ENCODE peak calls at places on chromosomes 13 and 19, in nine cellular contexts. K is activated CD4-positive, alpha-beta T cell treated with anti-CD3 and anti-CD28 coated beads for 48 hours; Z is CD4-positive, CD25-positive, alpha-beta regulatory T cell; N is aorta; X is activated CD8-positive, alpha-beta T cell treated with anti-CD3 and anti-CD28 coated beads, Interleukin-2, amount 10 ng/mL, durations not matched to agents 7 days and 5 days; I is thoracic aorta; P is effector memory CD4-positive, alpha-beta T cell; V is GM19239; G is WTC11. T is an unnamed sample.

GRCh38 chr19:46052896-46053295 is 12.1 kb upstream of the IGFL4 start:
- DNase-seq in X (no peak), N (no peak), I (no peak), P (no peak), Z (no peak), K (no peak), V (no peak), G (no peak), T (no peak)

GRCh38 chr13:100154835-100155463 is 66.1 kb downstream of the PCCA start:
- DNase-seq in N (no peak), V (no peak), G (no peak), X (no peak), P (no peak), Z (no peak), K (no peak), I (no peak), T (no peak)

GRCh38 chr13:28040977-28041376 is 52.5 kb upstream of the URAD start:
- DNase-seq in I (no peak), X (no peak), N (no peak), Z (no peak), G (no peak), K (no peak), P (no peak), V (no peak), T (no peak)

GRCh38 chr19:17766543-17767131 is 15.4 kb downstream of the FCHO1 start:
- DNase-seq in X (peak), P (no peak), I (no peak), K (peak), Z (no peak), G (peak), V (no peak), N (peak), T (peak)

GRCh38 chr13:27334774-27335490 is 64.3 kb downstream of the RASL11A start:
- DNase-seq in I (no peak), K (no peak), N (no peak), G (no peak), P (no peak), Z (no peak), X (no peak), V (no peak), T (no peak)

GRCh38 chr13:99045396-99045795 is 67.5 kb upstream of the DOCK9 start:
- DNase-seq in P (no peak), I (no peak), V (no peak), G (no peak), X (no peak), N (no peak), Z (no peak), K (no peak), T (no peak)

GRCh38 chr19:29544656-29545360 is 19.0 kb downstream of the VSTM2B start:
- DNase-seq in Z (no peak), I (no peak), V (no peak), G (no peak), N (no peak), P (no peak), X (no peak), K (no peak), T (no peak)

GRCh38 chr13:106919093-106919492 is 351.2 kb upstream of the ARGLU1 start:
- DNase-seq in X (no peak), N (no peak), K (no peak), V (no peak), I (no peak), P (no peak), Z (no peak), G (no peak), T (no peak)

GRCh38 chr13:92767468-92767867 is 459.1 kb upstream of the GPC6 start:
- DNase-seq in V (no peak), Z (no peak), X (no peak), P (no peak), K (no peak), N (no peak), G (no peak), I (no peak), T (no peak)

GRCh38 chr13:49935171-49936084 is 712 bp downstream of the SPRYD7 start:
- DNase-seq in K (peak), V (peak), G (peak), N (no peak), X (peak), Z (peak), I (no peak), P (peak), T (no peak)

GRCh38 chr13:44243198-44243852 is 130.3 kb upstream of the SERP2 start:
- DNase-seq in K (peak), X (no peak), V (no peak), Z (no peak), N (no peak), I (no peak), P (no peak), G (peak), T (peak)

GRCh38 chr19:19997656-19998268 is 41.5 kb downstream of the ZNF682 start:
- DNase-seq in I (no peak), V (no peak), G (peak), N (no peak), P (peak), K (peak), Z (no peak), X (peak), T (peak)

GRCh38 chr19:1690570-1691307 is 38.3 kb upstream of the TCF3 start:
- DNase-seq in V (no peak), N (no peak), Z (peak), X (peak), G (peak), K (peak), I (no peak), P (peak), T (peak)

GRCh38 chr13:109874921-109875454 is 88.6 kb upstream of the IRS2 start:
- DNase-seq in N (no peak), Z (no peak), K (no peak), P (no peak), X (no peak), G (no peak), I (no peak), V (no peak), T (no peak)

GRCh38 chr13:105019073-105019472 is 1516.4 kb downstream of the EFNB2 start:
- DNase-seq in N (no peak), V (no peak), K (no peak), P (no peak), G (no peak), I (no peak), Z (no peak), X (no peak), T (no peak)

GRCh38 chr13:50829896-50830295 is 13.6 kb downstream of the DLEU7 start:
- DNase-seq in K (no peak), P (no peak), V (no peak), I (no peak), X (no peak), N (no peak), Z (no peak), G (no peak), T (no peak)

GRCh38 chr19:18496167-18496979 is 25.5 kb downstream of the ELL start:
- DNase-seq in I (no peak), P (peak), G (no peak), Z (peak), V (peak), N (no peak), K (peak), X (peak), T (no peak)

GRCh38 chr13:112770504-112770903 is 80.7 kb downstream of the ATP11A start:
- DNase-seq in X (no peak), G (no peak), Z (no peak), I (no peak), K (no peak), N (no peak), P (no peak), V (no peak), T (no peak)

GRCh38 chr19:19399733-19400438 is 5.6 kb upstream of the GATAD2A start:
- DNase-seq in I (no peak), V (no peak), Z (no peak), K (no peak), P (no peak), G (no peak), X (no peak), N (no peak), T (no peak)

GRCh38 chr19:7187605-7188339 is 106.4 kb downstream of the INSR start:
- DNase-seq in K (no peak), V (no peak), X (no peak), Z (no peak), N (no peak), G (no peak), I (no peak), P (no peak), T (no peak)

GRCh38 chr19:4575267-4575793 is 15.8 kb upstream of the SEMA6B start:
- DNase-seq in Z (no peak), V (no peak), K (peak), X (no peak), G (peak), I (no peak), N (no peak), P (no peak), T (no peak)

GRCh38 chr13:36131931-36132297 is 732 bp upstream of the DCLK1 start:
- DNase-seq in K (no peak), P (no peak), I (no peak), Z (no peak), X (no peak), V (no peak), N (peak), G (no peak), T (no peak)

GRCh38 chr19:12783226-12783848 is 7.9 kb upstream of the JUNB start:
- DNase-seq in I (no peak), G (no peak), N (no peak), K (peak), P (no peak), X (peak), V (no peak), Z (no peak), T (no peak)

GRCh38 chr19:39211731-39212376 is 7.8 kb upstream of the SYCN start:
- DNase-seq in V (no peak), I (no peak), Z (no peak), N (no peak), X (no peak), P (no peak), K (no peak), G (no peak), T (no peak)

GRCh38 chr13:110400786-110401533 is 93.9 kb downstream of the COL4A2 start:
- DNase-seq in Z (no peak), G (no peak), V (no peak), P (no peak), X (no peak), K (no peak), I (no peak), N (no peak), T (no peak)

GRCh38 chr19:10769533-10770491 is 51.9 kb downstream of the DNM2 start:
- DNase-seq in I (no peak), V (no peak), P (no peak), X (peak), Z (no peak), K (no peak), N (no peak), G (no peak), T (no peak)

GRCh38 chr19:50933640-50934039 is 19.2 kb downstream of the KLK5 start:
- DNase-seq in I (no peak), Z (no peak), N (no peak), X (no peak), P (no peak), K (no peak), V (no peak), G (no peak), T (no peak)

GRCh38 chr19:17910776-17911360 is 21.9 kb upstream of the CCDC124 start:
- DNase-seq in X (no peak), V (no peak), Z (no peak), I (no peak), P (no peak), K (no peak), G (no peak), N (no peak), T (no peak)

GRCh38 chr19:33971073-33971472 is 174.4 kb downstream of the KCTD15 start:
- DNase-seq in P (no peak), G (no peak), Z (no peak), V (no peak), X (no peak), N (no peak), K (no peak), I (no peak), T (no peak)

T was measured in naive B cell.